ENCODE peak calls at places on chromosomes 3 and 15, in five cellular contexts. One of them, this sample, is unnamed.
A peak's percentile ranks its signal among the peaks of the same experiment; 100 is the strongest.

GRCh38 chr3:154955907-154956533 is 124.1 kb upstream of the MME start:
- DNase-seq in GM12878: no peak
- DNase-seq in H1: no peak
- DNase-seq in HCT116: no peak
- DNase-seq in K562: peak; percentile 32
- DNase-seq in this sample: no peak

GRCh38 chr3:141227752-141228151 is 3.9 kb upstream of the PXYLP1 start:
- DNase-seq in GM12878: no peak
- DNase-seq in H1: no peak
- DNase-seq in HCT116: no peak
- DNase-seq in K562: no peak
- DNase-seq in this sample: no peak

GRCh38 chr3:133472242-133472641 is 72.4 kb downstream of the BFSP2 start:
- DNase-seq in GM12878: no peak
- DNase-seq in HCT116: no peak
- DNase-seq in K562: no peak
- DNase-seq in H1: no peak
- DNase-seq in this sample: no peak

GRCh38 chr15:75727031-75727531 is 14.4 kb upstream of the CSPG4 start:
- DNase-seq in H1: no peak
- DNase-seq in GM12878: no peak
- DNase-seq in K562: no peak
- DNase-seq in HCT116: no peak
- DNase-seq in this sample: no peak

GRCh38 chr15:25731411-25731810 is 131.7 kb downstream of the ATP10A start:
- DNase-seq in H1: no peak
- DNase-seq in K562: no peak
- DNase-seq in HCT116: no peak
- DNase-seq in GM12878: no peak
- DNase-seq in this sample: no peak

GRCh38 chr15:94970096-94970495 is 738.7 kb downstream of the MCTP2 start:
- DNase-seq in H1: no peak
- DNase-seq in K562: no peak
- DNase-seq in GM12878: no peak
- DNase-seq in HCT116: no peak
- DNase-seq in this sample: no peak

GRCh38 chr3:170414202-170414663 is 4.4 kb upstream of the CLDN11 start:
- DNase-seq in HCT116: peak; percentile 45
- DNase-seq in H1: no peak
- DNase-seq in GM12878: peak; percentile 13
- DNase-seq in K562: peak; percentile 75
- DNase-seq in this sample: peak; percentile 56

GRCh38 chr15:82944840-82945239 is 7.7 kb downstream of the HOMER2 start:
- DNase-seq in HCT116: no peak
- DNase-seq in K562: no peak
- DNase-seq in H1: no peak
- DNase-seq in GM12878: no peak
- DNase-seq in this sample: no peak

GRCh38 chr3:138332472-138333073 is 2.9 kb upstream of the NME9 start:
- DNase-seq in H1: no peak
- DNase-seq in HCT116: peak; percentile 39
- DNase-seq in GM12878: no peak
- DNase-seq in K562: peak; percentile 32
- DNase-seq in this sample: no peak

GRCh38 chr3:23085256-23085655 is 117.9 kb upstream of the UBE2E2 start:
- DNase-seq in H1: no peak
- DNase-seq in K562: no peak
- DNase-seq in HCT116: no peak
- DNase-seq in GM12878: no peak
- DNase-seq in this sample: no peak

GRCh38 chr3:129446926-129447325 is 6.9 kb downstream of the IFT122 start:
- DNase-seq in HCT116: no peak
- DNase-seq in GM12878: no peak
- DNase-seq in H1: no peak
- DNase-seq in K562: no peak
- DNase-seq in this sample: no peak

GRCh38 chr15:52208306-52208946 is 17.2 kb upstream of the GNB5 start:
- DNase-seq in H1: peak; percentile 43
- DNase-seq in K562: peak; percentile 78
- DNase-seq in HCT116: peak; percentile 49
- DNase-seq in GM12878: no peak
- DNase-seq in this sample: peak; percentile 49

GRCh38 chr3:153749070-153749610 is 372.1 kb upstream of the ARHGEF26 start:
- DNase-seq in H1: no peak
- DNase-seq in HCT116: no peak
- DNase-seq in GM12878: no peak
- DNase-seq in K562: no peak
- DNase-seq in this sample: no peak

GRCh38 chr3:7518471-7518870 is 657.6 kb downstream of the GRM7 start:
- DNase-seq in HCT116: no peak
- DNase-seq in H1: no peak
- DNase-seq in K562: no peak
- DNase-seq in GM12878: no peak
- DNase-seq in this sample: no peak

GRCh38 chr3:125440559-125440955 is 65.4 kb upstream of the ZNF148 start:
- DNase-seq in K562: peak; percentile 45
- DNase-seq in HCT116: no peak
- DNase-seq in H1: no peak
- DNase-seq in GM12878: no peak
- DNase-seq in this sample: no peak

GRCh38 chr3:77837626-77838025 is 797.7 kb downstream of the ROBO2 start:
- DNase-seq in GM12878: no peak
- DNase-seq in K562: no peak
- DNase-seq in H1: no peak
- DNase-seq in HCT116: no peak
- DNase-seq in this sample: no peak

DNA sequence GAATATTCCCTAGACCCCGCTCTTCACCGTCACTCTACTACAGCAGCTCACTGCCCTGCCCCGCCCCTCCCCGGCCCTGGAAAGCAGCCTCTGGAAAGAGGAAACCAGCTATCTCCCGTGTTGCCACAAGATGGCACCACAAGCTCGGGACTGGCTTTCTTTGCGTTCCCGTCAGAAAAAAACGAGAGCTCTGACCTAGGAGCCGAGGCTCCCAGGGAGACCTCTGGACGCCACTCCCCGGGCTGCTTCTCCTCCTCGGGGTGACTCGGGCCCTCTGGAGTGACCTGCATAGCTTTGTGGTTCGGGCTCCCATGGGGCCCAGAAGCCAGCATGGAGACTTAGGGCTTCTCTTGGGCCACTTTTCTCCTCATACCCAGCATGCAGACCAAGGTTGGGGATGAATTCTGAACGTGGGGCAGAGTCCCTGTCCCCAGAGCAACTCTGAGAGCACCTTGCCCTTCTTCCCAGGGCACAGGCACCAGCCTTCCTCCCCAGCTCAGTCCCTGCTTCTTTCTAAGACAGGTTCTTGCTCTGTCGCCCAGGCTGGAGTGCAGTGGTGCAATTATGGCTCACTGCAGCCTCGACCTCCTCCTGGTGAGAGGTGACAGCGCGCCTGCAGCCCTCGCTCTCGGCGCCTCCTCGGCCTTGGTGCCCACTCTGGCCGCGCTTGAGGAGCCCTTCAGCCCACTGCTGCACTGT is 19.0 kb downstream of the STOML1 start:
- DNase-seq in H1: peak; percentile 54
- DNase-seq in HCT116: no peak
- DNase-seq in K562: peak; percentile 89
- DNase-seq in GM12878: no peak
- DNase-seq in this sample: peak; percentile 87
- H3K4me3 ChIP-seq in H1: no peak overlapping the region
- H3K4me3 ChIP-seq in HCT116: peak overlapping the region; percentile 52
- H3K4me3 ChIP-seq in K562: no peak overlapping the region
- H3K4me3 ChIP-seq in GM12878: no peak overlapping the region
- H3K4me3 ChIP-seq in this sample: no peak overlapping the region

GRCh38 chr15:46961795-46962194 is 755.5 kb upstream of the SEMA6D start:
- DNase-seq in K562: no peak
- DNase-seq in H1: no peak
- DNase-seq in GM12878: no peak
- DNase-seq in HCT116: no peak
- DNase-seq in this sample: no peak
- TF ChIP-seq ZNF274 in K562: no peak
- TF ChIP-seq ZNF274 in H1: no peak
- TF ChIP-seq ZNF274 in GM12878: no peak
- TF ChIP-seq ZNF274 in HCT116: no peak
- TF ChIP-seq ZNF274 in this sample: no peak

GRCh38 chr15:45137703-45138102 is 7.9 kb downstream of the DUOX1 start:
- DNase-seq in GM12878: no peak
- DNase-seq in HCT116: no peak
- DNase-seq in K562: no peak
- DNase-seq in H1: no peak
- DNase-seq in this sample: no peak
- H3K4me3 ChIP-seq in GM12878: no peak overlapping the region
- H3K4me3 ChIP-seq in HCT116: no peak overlapping the region
- H3K4me3 ChIP-seq in K562: no peak overlapping the region
- H3K4me3 ChIP-seq in H1: no peak overlapping the region
- H3K4me3 ChIP-seq in this sample: no peak overlapping the region

GRCh38 chr3:188901126-188901525 is 270.6 kb upstream of the TPRG1 start:
- DNase-seq in GM12878: no peak
- DNase-seq in H1: no peak
- DNase-seq in HCT116: no peak
- DNase-seq in K562: no peak
- DNase-seq in this sample: no peak
- TF ChIP-seq ZNF274 in GM12878: no peak
- TF ChIP-seq ZNF274 in H1: no peak
- TF ChIP-seq ZNF274 in HCT116: no peak
- TF ChIP-seq ZNF274 in K562: no peak
- TF ChIP-seq ZNF274 in this sample: no peak

GRCh38 chr3:114624047-114624445 is 330.2 kb downstream of the TIGIT start:
- DNase-seq in HCT116: no peak
- DNase-seq in GM12878: no peak
- DNase-seq in H1: no peak
- DNase-seq in K562: no peak
- DNase-seq in this sample: no peak
- H3K4me3 ChIP-seq in HCT116: peak overlapping the region; percentile 61
- H3K4me3 ChIP-seq in GM12878: no peak overlapping the region
- H3K4me3 ChIP-seq in H1: no peak overlapping the region
- H3K4me3 ChIP-seq in K562: no peak overlapping the region
- H3K4me3 ChIP-seq in this sample: no peak overlapping the region

GRCh38 chr3:9452417-9452816 is 55.0 kb downstream of the SETD5 start:
- DNase-seq in GM12878: no peak
- DNase-seq in HCT116: no peak
- DNase-seq in H1: no peak
- DNase-seq in K562: no peak
- DNase-seq in this sample: no peak

GRCh38 chr3:9455596-9455995 is 58.2 kb downstream of the SETD5 start:
- DNase-seq in H1: no peak
- DNase-seq in HCT116: no peak
- DNase-seq in GM12878: no peak
- DNase-seq in K562: no peak
- DNase-seq in this sample: no peak
- TF ChIP-seq ZNF274 in H1: no peak
- TF ChIP-seq ZNF274 in HCT116: no peak
- TF ChIP-seq ZNF274 in GM12878: no peak
- TF ChIP-seq ZNF274 in K562: no peak
- TF ChIP-seq ZNF274 in this sample: no peak

GRCh38 chr3:24174637-24175036 is 229.6 kb downstream of the NR1D2 start:
- DNase-seq in K562: peak; percentile 24
- DNase-seq in H1: no peak
- DNase-seq in GM12878: no peak
- DNase-seq in HCT116: no peak
- DNase-seq in this sample: no peak
- H3K4me3 ChIP-seq in K562: no peak overlapping the region
- H3K4me3 ChIP-seq in H1: no peak overlapping the region
- H3K4me3 ChIP-seq in GM12878: no peak overlapping the region
- H3K4me3 ChIP-seq in HCT116: no peak overlapping the region
- H3K4me3 ChIP-seq in this sample: no peak overlapping the region

DNA sequence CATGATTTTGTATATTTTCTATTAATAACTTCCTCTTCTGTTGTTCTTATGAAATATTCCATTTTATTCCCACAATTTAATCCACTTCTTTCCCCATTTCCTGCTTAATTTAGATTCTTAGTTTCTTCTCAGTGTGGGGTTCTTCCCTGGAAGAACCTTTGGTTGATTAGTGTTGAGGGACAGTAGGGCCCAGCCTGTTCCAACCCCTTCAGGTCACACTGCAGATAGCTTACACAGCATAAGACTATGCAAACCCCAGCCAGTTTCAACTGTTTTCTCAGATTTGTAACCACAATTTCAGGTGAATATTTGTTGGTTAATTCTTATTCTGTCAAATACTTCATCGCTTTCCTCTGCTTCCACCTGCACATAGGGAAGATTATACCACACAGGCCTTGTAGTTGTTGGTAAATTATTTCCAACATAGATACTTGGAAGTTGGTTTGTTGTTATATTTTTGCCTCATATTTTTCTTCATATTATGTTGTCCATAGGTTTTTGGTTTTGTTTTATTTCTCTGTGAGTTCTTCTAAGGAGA is 34.7 kb downstream of the AADACL2 start:
- DNase-seq in HCT116: no peak
- DNase-seq in K562: peak; percentile 11
- DNase-seq in H1: no peak
- DNase-seq in GM12878: no peak
- DNase-seq in this sample: no peak
- TF ChIP-seq ZNF274 in HCT116: no peak
- TF ChIP-seq ZNF274 in K562: no peak
- TF ChIP-seq ZNF274 in H1: no peak
- TF ChIP-seq ZNF274 in GM12878: no peak
- TF ChIP-seq ZNF274 in this sample: no peak

GRCh38 chr3:69872783-69873378 is 126.7 kb upstream of the SAMMSON start:
- DNase-seq in HCT116: no peak
- DNase-seq in K562: peak; percentile 37
- DNase-seq in GM12878: no peak
- DNase-seq in H1: no peak
- DNase-seq in this sample: no peak
- H3K4me3 ChIP-seq in HCT116: no peak overlapping the region
- H3K4me3 ChIP-seq in K562: no peak overlapping the region
- H3K4me3 ChIP-seq in GM12878: no peak overlapping the region
- H3K4me3 ChIP-seq in H1: no peak overlapping the region
- H3K4me3 ChIP-seq in this sample: no peak overlapping the region

This sample was measured in NT2/D1.